ENCODE peak calls at places on chromosomes 2 and 18, in ten cellular contexts. One of them, this sample, is unnamed. For H3K4me1, the result is how much of the 10 kb centered on the place peaks cover.

GRCh38 chr2:152523091-152523490 is 188.1 kb downstream of the FMNL2 start:
- DNase-seq in OCI-LY7: no peak
- DNase-seq in left ventricle myocardium inferior: no peak
- DNase-seq in transverse colon: no peak
- DNase-seq in upper lobe of right lung: no peak
- DNase-seq in stomach: no peak
- DNase-seq in psoas muscle: no peak
- DNase-seq in CD4-positive, CD25-positive, alpha-beta regulatory T cell: no peak
- DNase-seq in cardiac muscle cell: no peak
- DNase-seq in mesendoderm: no peak
- DNase-seq in this sample: no peak

GRCh38 chr2:234912437-234912836 is 39.4 kb upstream of the SH3BP4 start:
- DNase-seq in cardiac muscle cell: no peak
- DNase-seq in mesendoderm: no peak
- DNase-seq in OCI-LY7: no peak
- DNase-seq in CD4-positive, CD25-positive, alpha-beta regulatory T cell: no peak
- DNase-seq in psoas muscle: no peak
- DNase-seq in transverse colon: no peak
- DNase-seq in upper lobe of right lung: no peak
- DNase-seq in stomach: no peak
- DNase-seq in left ventricle myocardium inferior: no peak
- DNase-seq in this sample: no peak

GRCh38 chr2:223641062-223641461 is 38.9 kb upstream of the SCG2 start:
- DNase-seq in stomach: no peak
- DNase-seq in transverse colon: no peak
- DNase-seq in psoas muscle: no peak
- DNase-seq in OCI-LY7: no peak
- DNase-seq in left ventricle myocardium inferior: no peak
- DNase-seq in upper lobe of right lung: no peak
- DNase-seq in cardiac muscle cell: no peak
- DNase-seq in CD4-positive, CD25-positive, alpha-beta regulatory T cell: no peak
- DNase-seq in mesendoderm: no peak
- DNase-seq in this sample: no peak

GRCh38 chr2:55097462-55098410 is 47.5 kb upstream of the RTN4 start:
- DNase-seq in stomach: no peak
- DNase-seq in left ventricle myocardium inferior: no peak
- DNase-seq in OCI-LY7: no peak
- DNase-seq in cardiac muscle cell: no peak
- DNase-seq in transverse colon: no peak
- DNase-seq in psoas muscle: peak
- DNase-seq in mesendoderm: no peak
- DNase-seq in upper lobe of right lung: no peak
- DNase-seq in CD4-positive, CD25-positive, alpha-beta regulatory T cell: no peak
- DNase-seq in this sample: no peak

GRCh38 chr2:1055014-1055595 is 104.5 kb downstream of the SNTG2 start:
- DNase-seq in left ventricle myocardium inferior: no peak
- DNase-seq in CD4-positive, CD25-positive, alpha-beta regulatory T cell: no peak
- DNase-seq in cardiac muscle cell: no peak
- DNase-seq in OCI-LY7: no peak
- DNase-seq in psoas muscle: no peak
- DNase-seq in transverse colon: no peak
- DNase-seq in mesendoderm: peak
- DNase-seq in stomach: no peak
- DNase-seq in upper lobe of right lung: no peak
- DNase-seq in this sample: no peak

GRCh38 chr2:160157861-160158813 is 41.9 kb downstream of the ITGB6 start:
- DNase-seq in OCI-LY7: no peak
- DNase-seq in left ventricle myocardium inferior: no peak
- DNase-seq in mesendoderm: peak
- DNase-seq in upper lobe of right lung: no peak
- DNase-seq in cardiac muscle cell: no peak
- DNase-seq in psoas muscle: no peak
- DNase-seq in transverse colon: no peak
- DNase-seq in CD4-positive, CD25-positive, alpha-beta regulatory T cell: no peak
- DNase-seq in stomach: no peak
- DNase-seq in this sample: no peak

GRCh38 chr2:84965827-84966226 is 5.1 kb upstream of the KCMF1 start:
- DNase-seq in psoas muscle: no peak
- DNase-seq in left ventricle myocardium inferior: no peak
- DNase-seq in cardiac muscle cell: no peak
- DNase-seq in mesendoderm: no peak
- DNase-seq in CD4-positive, CD25-positive, alpha-beta regulatory T cell: no peak
- DNase-seq in transverse colon: no peak
- DNase-seq in upper lobe of right lung: no peak
- DNase-seq in stomach: no peak
- DNase-seq in OCI-LY7: no peak
- DNase-seq in this sample: no peak

GRCh38 chr2:23681356-23682140 is 245.4 kb downstream of the ATAD2B start:
- DNase-seq in psoas muscle: no peak
- DNase-seq in OCI-LY7: no peak
- DNase-seq in upper lobe of right lung: no peak
- DNase-seq in left ventricle myocardium inferior: no peak
- DNase-seq in mesendoderm: no peak
- DNase-seq in stomach: no peak
- DNase-seq in cardiac muscle cell: no peak
- DNase-seq in transverse colon: no peak
- DNase-seq in CD4-positive, CD25-positive, alpha-beta regulatory T cell: no peak
- DNase-seq in this sample: no peak

GRCh38 chr2:147639891-147640290 is 204.9 kb upstream of the ACVR2A start:
- DNase-seq in mesendoderm: no peak
- DNase-seq in OCI-LY7: no peak
- DNase-seq in upper lobe of right lung: no peak
- DNase-seq in psoas muscle: no peak
- DNase-seq in stomach: no peak
- DNase-seq in CD4-positive, CD25-positive, alpha-beta regulatory T cell: no peak
- DNase-seq in transverse colon: no peak
- DNase-seq in left ventricle myocardium inferior: no peak
- DNase-seq in cardiac muscle cell: no peak
- DNase-seq in this sample: no peak

GRCh38 chr2:58449286-58450010 is 208.3 kb upstream of the FANCL start:
- DNase-seq in upper lobe of right lung: no peak
- DNase-seq in stomach: no peak
- DNase-seq in OCI-LY7: peak
- DNase-seq in mesendoderm: peak
- DNase-seq in cardiac muscle cell: no peak
- DNase-seq in CD4-positive, CD25-positive, alpha-beta regulatory T cell: no peak
- DNase-seq in left ventricle myocardium inferior: no peak
- DNase-seq in transverse colon: no peak
- DNase-seq in psoas muscle: no peak
- DNase-seq in this sample: no peak

GRCh38 chr18:71036783-71037182 is 747.9 kb downstream of the SOCS6 start:
- DNase-seq in left ventricle myocardium inferior: no peak
- DNase-seq in mesendoderm: peak
- DNase-seq in transverse colon: no peak
- DNase-seq in upper lobe of right lung: no peak
- DNase-seq in cardiac muscle cell: no peak
- DNase-seq in OCI-LY7: no peak
- DNase-seq in psoas muscle: no peak
- DNase-seq in CD4-positive, CD25-positive, alpha-beta regulatory T cell: no peak
- DNase-seq in stomach: no peak
- DNase-seq in this sample: no peak

GRCh38 chr2:203510941-203511305 is 24.2 kb downstream of the RAPH1 start:
- DNase-seq in transverse colon: no peak
- DNase-seq in left ventricle myocardium inferior: no peak
- DNase-seq in upper lobe of right lung: no peak
- DNase-seq in CD4-positive, CD25-positive, alpha-beta regulatory T cell: no peak
- DNase-seq in OCI-LY7: no peak
- DNase-seq in mesendoderm: no peak
- DNase-seq in cardiac muscle cell: no peak
- DNase-seq in stomach: no peak
- DNase-seq in psoas muscle: no peak
- DNase-seq in this sample: no peak

GRCh38 chr2:73982140-73982617 is 2.5 kb upstream of the TET3 start:
- DNase-seq in cardiac muscle cell: no peak
- DNase-seq in psoas muscle: peak
- DNase-seq in mesendoderm: no peak
- DNase-seq in transverse colon: peak
- DNase-seq in stomach: peak
- DNase-seq in left ventricle myocardium inferior: no peak
- DNase-seq in upper lobe of right lung: no peak
- DNase-seq in CD4-positive, CD25-positive, alpha-beta regulatory T cell: no peak
- DNase-seq in OCI-LY7: no peak
- DNase-seq in this sample: no peak
- H3K4me1 ChIP-seq in cardiac muscle cell: under half
- H3K4me1 ChIP-seq in psoas muscle: under half
- H3K4me1 ChIP-seq in mesendoderm: under half
- H3K4me1 ChIP-seq in transverse colon: under half
- H3K4me1 ChIP-seq in stomach: half or more
- H3K4me1 ChIP-seq in left ventricle myocardium inferior: half or more
- H3K4me1 ChIP-seq in upper lobe of right lung: half or more
- H3K4me1 ChIP-seq in CD4-positive, CD25-positive, alpha-beta regulatory T cell: half or more
- H3K4me1 ChIP-seq in OCI-LY7: under half
- H3K4me1 ChIP-seq in this sample: under half

DNA sequence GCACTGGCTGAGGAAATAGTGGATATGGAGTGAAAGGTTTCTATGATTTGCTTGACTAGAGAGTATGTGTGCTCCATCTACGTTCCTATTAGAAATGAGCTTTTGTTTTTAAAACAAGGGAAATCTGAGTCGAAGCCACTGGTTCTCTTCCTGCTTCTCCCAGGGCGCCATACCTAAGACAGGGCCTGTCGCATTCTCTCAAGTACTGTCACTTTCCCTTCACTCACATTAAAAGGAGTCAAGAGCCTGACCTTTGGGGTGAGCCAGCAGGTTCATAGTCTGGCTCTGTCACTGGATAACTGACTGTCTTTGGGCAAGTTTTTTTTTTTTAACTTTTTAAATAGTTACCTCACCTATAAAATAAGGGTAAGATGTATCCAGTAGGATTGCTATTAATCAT is 121.0 kb downstream of the MAP3K20 start:
- DNase-seq in left ventricle myocardium inferior: no peak
- DNase-seq in psoas muscle: no peak
- DNase-seq in CD4-positive, CD25-positive, alpha-beta regulatory T cell: no peak
- DNase-seq in mesendoderm: peak
- DNase-seq in upper lobe of right lung: no peak
- DNase-seq in transverse colon: no peak
- DNase-seq in OCI-LY7: no peak
- DNase-seq in cardiac muscle cell: peak
- DNase-seq in stomach: no peak
- DNase-seq in this sample: no peak
- H3K4me3 ChIP-seq in left ventricle myocardium inferior: no peak
- H3K4me3 ChIP-seq in psoas muscle: no peak
- H3K4me3 ChIP-seq in CD4-positive, CD25-positive, alpha-beta regulatory T cell: no peak
- H3K4me3 ChIP-seq in mesendoderm: no peak
- H3K4me3 ChIP-seq in upper lobe of right lung: no peak
- H3K4me3 ChIP-seq in transverse colon: no peak
- H3K4me3 ChIP-seq in OCI-LY7: no peak
- H3K4me3 ChIP-seq in cardiac muscle cell: no peak
- H3K4me3 ChIP-seq in stomach: no peak
- H3K4me3 ChIP-seq in this sample: no peak

DNA sequence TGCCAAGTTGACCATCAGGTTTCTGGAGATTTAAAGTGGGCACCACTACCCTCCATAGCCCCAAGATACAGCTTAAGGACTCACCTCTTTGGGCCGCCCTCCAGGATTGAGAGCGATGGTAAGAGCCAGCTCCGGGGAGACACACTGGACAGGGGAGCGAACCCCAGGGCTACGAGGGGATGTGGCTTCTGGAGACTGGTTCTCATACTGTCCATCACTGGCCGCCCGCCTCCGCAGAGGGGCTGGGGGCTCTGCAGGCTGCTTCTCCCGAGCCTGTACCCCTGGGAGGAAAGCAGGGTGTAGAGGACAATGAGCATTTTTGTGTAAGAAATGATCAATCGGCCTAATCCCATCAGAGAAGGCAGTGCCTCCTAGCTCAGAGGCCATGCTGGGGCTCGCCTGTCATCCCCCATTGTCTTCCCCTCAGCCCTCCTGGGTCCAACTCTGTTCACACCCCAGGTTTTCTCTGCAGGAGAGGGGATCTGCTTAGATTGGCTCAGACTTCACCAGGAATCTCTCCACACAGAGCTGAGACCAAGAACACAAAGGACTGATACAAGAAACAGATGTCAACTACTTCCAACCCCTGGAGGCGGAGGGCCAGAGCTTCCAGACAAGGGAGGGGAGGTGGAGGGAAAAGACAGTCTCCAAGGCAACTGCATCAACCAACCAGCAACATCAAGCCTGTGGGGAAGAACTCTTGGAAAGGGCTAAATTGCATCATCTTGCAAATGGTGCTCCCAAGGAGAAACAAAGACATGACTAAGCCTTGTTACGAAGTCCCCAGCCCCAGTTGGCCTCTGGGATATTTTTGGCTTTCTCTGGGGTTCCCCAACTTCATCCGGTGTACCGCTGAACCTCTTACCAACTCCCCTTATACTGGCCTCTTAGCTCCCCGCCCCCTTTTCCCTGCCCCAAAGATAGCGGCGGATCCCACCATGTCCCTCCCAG is 166.6 kb downstream of the TNS1 start:
- DNase-seq in cardiac muscle cell: no peak
- DNase-seq in upper lobe of right lung: no peak
- DNase-seq in CD4-positive, CD25-positive, alpha-beta regulatory T cell: no peak
- DNase-seq in stomach: no peak
- DNase-seq in mesendoderm: peak
- DNase-seq in transverse colon: peak
- DNase-seq in psoas muscle: peak
- DNase-seq in OCI-LY7: no peak
- DNase-seq in left ventricle myocardium inferior: peak
- DNase-seq in this sample: no peak
- H3K27ac ChIP-seq in cardiac muscle cell: no peak
- H3K27ac ChIP-seq in upper lobe of right lung: peak
- H3K27ac ChIP-seq in CD4-positive, CD25-positive, alpha-beta regulatory T cell: no peak
- H3K27ac ChIP-seq in stomach: peak
- H3K27ac ChIP-seq in mesendoderm: no peak
- H3K27ac ChIP-seq in transverse colon: peak
- H3K27ac ChIP-seq in psoas muscle: peak
- H3K27ac ChIP-seq in OCI-LY7: no peak
- H3K27ac ChIP-seq in left ventricle myocardium inferior: peak
- H3K27ac ChIP-seq in this sample: no peak

GRCh38 chr2:181589779-181590178 is 67.1 kb downstream of the CERKL start:
- DNase-seq in left ventricle myocardium inferior: no peak
- DNase-seq in CD4-positive, CD25-positive, alpha-beta regulatory T cell: no peak
- DNase-seq in upper lobe of right lung: no peak
- DNase-seq in cardiac muscle cell: no peak
- DNase-seq in transverse colon: no peak
- DNase-seq in stomach: no peak
- DNase-seq in psoas muscle: no peak
- DNase-seq in OCI-LY7: no peak
- DNase-seq in mesendoderm: no peak
- DNase-seq in this sample: no peak

GRCh38 chr2:181588546-181588945 is 68.4 kb downstream of the CERKL start:
- DNase-seq in psoas muscle: no peak
- DNase-seq in CD4-positive, CD25-positive, alpha-beta regulatory T cell: no peak
- DNase-seq in OCI-LY7: no peak
- DNase-seq in cardiac muscle cell: no peak
- DNase-seq in upper lobe of right lung: no peak
- DNase-seq in stomach: no peak
- DNase-seq in left ventricle myocardium inferior: no peak
- DNase-seq in mesendoderm: peak
- DNase-seq in transverse colon: no peak
- DNase-seq in this sample: no peak

GRCh38 chr2:181585732-181586131 is 71.2 kb downstream of the CERKL start:
- DNase-seq in CD4-positive, CD25-positive, alpha-beta regulatory T cell: no peak
- DNase-seq in upper lobe of right lung: no peak
- DNase-seq in OCI-LY7: peak
- DNase-seq in mesendoderm: no peak
- DNase-seq in stomach: no peak
- DNase-seq in psoas muscle: no peak
- DNase-seq in transverse colon: no peak
- DNase-seq in left ventricle myocardium inferior: no peak
- DNase-seq in cardiac muscle cell: no peak
- DNase-seq in this sample: no peak

GRCh38 chr2:181581534-181581933 is 75.4 kb downstream of the CERKL start:
- DNase-seq in left ventricle myocardium inferior: no peak
- DNase-seq in upper lobe of right lung: no peak
- DNase-seq in psoas muscle: no peak
- DNase-seq in stomach: no peak
- DNase-seq in transverse colon: no peak
- DNase-seq in cardiac muscle cell: no peak
- DNase-seq in CD4-positive, CD25-positive, alpha-beta regulatory T cell: no peak
- DNase-seq in mesendoderm: peak
- DNase-seq in OCI-LY7: no peak
- DNase-seq in this sample: no peak

GRCh38 chr2:181586569-181587076 is 70.3 kb downstream of the CERKL start:
- DNase-seq in OCI-LY7: peak
- DNase-seq in upper lobe of right lung: no peak
- DNase-seq in psoas muscle: no peak
- DNase-seq in mesendoderm: no peak
- DNase-seq in cardiac muscle cell: no peak
- DNase-seq in stomach: no peak
- DNase-seq in left ventricle myocardium inferior: no peak
- DNase-seq in transverse colon: no peak
- DNase-seq in CD4-positive, CD25-positive, alpha-beta regulatory T cell: no peak
- DNase-seq in this sample: no peak
- H3K4me1 ChIP-seq in OCI-LY7: under half
- H3K4me1 ChIP-seq in upper lobe of right lung: under half
- H3K4me1 ChIP-seq in psoas muscle: under half
- H3K4me1 ChIP-seq in mesendoderm: under half
- H3K4me1 ChIP-seq in cardiac muscle cell: under half
- H3K4me1 ChIP-seq in stomach: under half
- H3K4me1 ChIP-seq in left ventricle myocardium inferior: under half
- H3K4me1 ChIP-seq in transverse colon: under half
- H3K4me1 ChIP-seq in CD4-positive, CD25-positive, alpha-beta regulatory T cell: under half
- H3K4me1 ChIP-seq in this sample: under half

This sample was measured in RWPE2.